ENCODE peak calls at places on chromosomes 13 and 19, in six cellular contexts. T, L, A, Y, X and H are unnamed samples. For H3K36me3, the result is how much of the 10 kb centered on the place peaks cover.

GRCh38 chr19:7916137-7916907 is 1.7 kb downstream of the TGFBR3L start:
- DNase-seq in Y (peak), L (no peak), A (no peak), X (no peak), T (peak), H (no peak)

GRCh38 chr19:29576043-29576442 is 30.0 kb upstream of the POP4 start:
- DNase-seq in X (no peak), A (peak), T (no peak), L (no peak), Y (no peak), H (no peak)

GRCh38 chr13:86569119-86569518 is 769.9 kb upstream of the SLITRK6 start:
- DNase-seq in T (no peak), A (no peak), L (no peak), X (no peak), Y (no peak), H (no peak)

GRCh38 chr13:113397606-113398425 is 33.9 kb upstream of the GRTP1 start:
- DNase-seq in T (no peak), A (no peak), X (no peak), L (no peak), Y (no peak), H (no peak)

GRCh38 chr13:50805805-50806204 is 37.7 kb downstream of the DLEU7 start:
- DNase-seq in A (no peak), L (no peak), X (no peak), T (no peak), Y (no peak), H (no peak)

GRCh38 chr19:18470153-18470552 is 32.2 kb upstream of the ISYNA1 start:
- DNase-seq in Y (peak), X (no peak), L (no peak), T (no peak), A (no peak), H (no peak)

GRCh38 chr13:28607187-28607955 is 51.6 kb upstream of the POMP start:
- DNase-seq in Y (no peak), X (no peak), L (no peak), A (no peak), T (no peak), H (no peak)

GRCh38 chr19:17944301-17944700 is 11.5 kb downstream of the CCDC124 start:
- DNase-seq in X (peak), T (no peak), Y (no peak), L (no peak), A (no peak), H (no peak)

GRCh38 chr13:51727634-51728274 is 76.2 kb downstream of the DHRS12 start:
- DNase-seq in X (no peak), A (no peak), Y (no peak), L (no peak), T (no peak), H (no peak)

GRCh38 chr19:33344210-33344609 is 29.3 kb upstream of the CEBPG start:
- DNase-seq in Y (no peak), T (no peak), X (peak), A (no peak), L (no peak), H (no peak)
- H3K4me3 ChIP-seq in Y (no peak), T (no peak), X (no peak), A (peak), L (peak), H (no peak)

GRCh38 chr19:47754206-47755064 is 9.1 kb downstream of the NOP53 start:
- DNase-seq in A (no peak), Y (no peak), X (no peak), L (no peak), T (no peak), H (no peak)
- H3K36me3 ChIP-seq in A (under half), Y (half or more), X (under half), L (half or more), T (under half), H (under half)

DNA sequence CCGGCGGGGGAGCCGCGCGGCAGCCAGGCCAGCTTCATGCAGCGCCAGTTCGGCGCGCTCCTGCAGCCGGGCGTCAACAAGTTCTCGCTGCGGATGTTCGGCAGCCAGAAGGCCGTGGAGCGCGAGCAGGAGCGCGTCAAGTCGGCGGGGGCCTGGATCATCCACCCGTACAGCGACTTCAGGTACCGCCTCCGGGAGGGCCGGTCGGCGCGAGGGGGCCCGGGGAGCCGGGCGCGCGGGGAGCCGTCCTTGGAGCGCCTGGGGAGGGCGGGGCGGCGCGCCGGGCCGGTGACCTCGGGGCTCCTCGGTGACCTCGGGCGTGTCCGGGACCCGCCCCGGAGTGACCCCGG is 690 bp downstream of the HCN2 start:
- DNase-seq in L (no peak), X (no peak), A (no peak), T (no peak), Y (peak), H (no peak)
- H3K4me3 ChIP-seq in L (no peak), X (no peak), A (peak), T (no peak), Y (no peak), H (peak)

GRCh38 chr19:6713773-6714692 is 6.4 kb downstream of the C3 start:
- DNase-seq in A (no peak), T (no peak), Y (no peak), L (no peak), X (no peak), H (no peak)

GRCh38 chr19:6711605-6712004 is 8.8 kb downstream of the C3 start:
- DNase-seq in A (no peak), L (no peak), T (peak), Y (no peak), X (no peak), H (no peak)

GRCh38 chr19:6711078-6711361 is 9.4 kb downstream of the C3 start:
- DNase-seq in Y (no peak), A (no peak), L (no peak), T (no peak), X (no peak), H (no peak)

GRCh38 chr19:6712231-6712630 is 8.2 kb downstream of the C3 start:
- DNase-seq in T (peak), A (no peak), Y (no peak), L (no peak), X (no peak), H (no peak)

DNA sequence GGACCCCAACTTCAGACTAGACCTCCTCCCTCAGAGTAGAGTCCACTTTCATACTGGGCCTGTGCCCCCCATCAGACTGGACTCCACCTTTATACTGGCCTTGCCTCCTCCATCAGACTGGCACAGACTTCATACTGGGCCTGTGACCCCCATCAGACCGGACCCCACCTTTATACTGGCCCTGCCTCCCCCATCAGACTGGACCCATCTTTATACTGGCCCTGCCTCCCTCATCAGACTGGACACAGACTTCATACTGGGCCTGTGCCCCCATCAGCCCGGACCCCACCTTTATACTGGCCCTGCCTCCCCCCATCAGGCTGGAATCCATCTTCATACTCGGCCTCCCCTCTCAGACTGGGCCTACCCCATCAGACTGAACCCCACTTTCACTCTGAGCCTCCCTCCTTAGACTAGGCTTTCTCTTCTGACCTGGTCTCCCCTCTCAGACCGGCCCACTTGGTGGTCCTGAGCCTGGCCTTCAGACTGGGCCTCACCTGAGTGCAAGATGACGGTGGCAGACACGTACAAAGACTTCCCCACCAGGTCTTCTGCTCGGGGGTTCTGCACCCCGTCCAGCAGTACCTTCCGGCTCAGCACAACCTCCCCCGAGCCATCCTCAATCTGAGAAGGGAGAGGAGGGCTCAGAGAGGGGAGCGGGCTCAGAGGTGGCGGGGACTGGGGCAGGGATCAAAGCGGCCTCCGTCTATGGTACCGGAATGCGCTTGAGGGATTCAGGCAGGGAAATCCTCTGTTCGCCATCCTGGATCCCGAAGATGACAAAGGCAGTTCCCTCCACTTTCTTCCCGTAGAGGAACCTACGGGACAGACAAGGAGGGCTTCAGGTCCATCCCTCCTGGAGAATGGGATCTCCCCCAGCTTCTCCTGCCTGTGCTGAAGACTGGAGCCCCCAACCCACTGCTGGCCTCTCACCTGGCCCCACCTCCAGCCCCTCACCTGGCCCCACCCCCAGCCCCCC is 7.5 kb downstream of the C3 start:
- DNase-seq in A (no peak), L (no peak), T (no peak), Y (no peak), X (no peak), H (no peak)
- H3K36me3 ChIP-seq in A (under half), L (under half), T (under half), Y (under half), X (under half), H (under half)

GRCh38 chr13:57635541-57635940 is 4.0 kb downstream of the PCDH17 start:
- DNase-seq in A (no peak), L (no peak), T (no peak), Y (no peak), X (no peak), H (no peak)
- H3K4me3 ChIP-seq in A (no peak), L (peak), T (no peak), Y (no peak), X (no peak), H (no peak)

GRCh38 chr19:16205205-16206045 is 7.7 kb downstream of the AP1M1 start:
- DNase-seq in T (peak), L (no peak), Y (no peak), A (no peak), X (no peak), H (no peak)

GRCh38 chr19:16207490-16208025 is 9.8 kb downstream of the AP1M1 start:
- DNase-seq in T (no peak), X (no peak), Y (no peak), L (no peak), A (no peak), H (no peak)

GRCh38 chr19:16206046-16206605 is 8.4 kb downstream of the AP1M1 start:
- DNase-seq in A (no peak), X (no peak), T (no peak), Y (no peak), L (no peak), H (no peak)

GRCh38 chr19:16207063-16207462 is 9.4 kb downstream of the AP1M1 start:
- DNase-seq in Y (no peak), T (no peak), X (no peak), L (no peak), A (no peak), H (no peak)

GRCh38 chr19:16206637-16207036 is 8.9 kb downstream of the AP1M1 start:
- DNase-seq in A (no peak), Y (no peak), L (no peak), X (no peak), T (no peak), H (no peak)
- H3K36me3 ChIP-seq in A (under half), Y (under half), L (half or more), X (under half), T (under half), H (under half)